ENCODE peak calls at places on chromosome 19, in nine cellular contexts. H is IMR-90, G is ovary, X is uterus, D is K562, Y is lower leg skin, S is prostate gland, B is testis, F is sigmoid colon. N is an unnamed sample.

GRCh38 chr19:45494261-45494916 is 2.5 kb downstream of the RTN2 start:
- DNase-seq in H (no peak), B (no peak), F (no peak), Y (no peak), D (no peak), G (no peak), S (no peak), X (no peak), N (no peak)

GRCh38 chr19:36665832-36666231 is 805 bp downstream of the ZNF461 start:
- DNase-seq in G (no peak), F (no peak), X (no peak), S (no peak), D (no peak), H (no peak), B (no peak), Y (no peak), N (no peak)

GRCh38 chr19:19101540-19101939 is 36.7 kb downstream of the TMEM161A start:
- DNase-seq in X (no peak), B (no peak), H (no peak), F (no peak), G (no peak), S (no peak), D (no peak), Y (no peak), N (no peak)

GRCh38 chr19:3098515-3099346 is 4.6 kb downstream of the GNA11 start:
- DNase-seq in B (peak), X (peak), D (no peak), Y (peak), G (no peak), S (no peak), F (peak), H (peak), N (no peak)

GRCh38 chr19:39299832-39300231 is 3.6 kb downstream of the IFNL1 start:
- DNase-seq in G (no peak), F (no peak), B (no peak), H (no peak), Y (no peak), S (no peak), X (no peak), D (no peak), N (no peak)

GRCh38 chr19:51712461-51713081 is 11.2 kb downstream of the HAS1 start:
- DNase-seq in F (no peak), X (no peak), B (no peak), S (no peak), H (peak), G (no peak), Y (no peak), D (no peak), N (peak)

GRCh38 chr19:3452456-3453068 is 27.8 kb downstream of the SMIM24 start:
- DNase-seq in D (no peak), F (no peak), G (no peak), H (no peak), X (peak), Y (no peak), B (no peak), S (no peak), N (no peak)

GRCh38 chr19:14786421-14786851 is 8.1 kb upstream of the ADGRE2 start:
- DNase-seq in G (no peak), X (no peak), F (no peak), Y (peak), B (peak), S (peak), D (peak), H (no peak), N (peak)

GRCh38 chr19:31537136-31537535 is 187.9 kb upstream of the TSHZ3 start:
- DNase-seq in F (no peak), D (no peak), S (no peak), B (no peak), H (no peak), Y (peak), X (no peak), G (no peak), N (no peak)

GRCh38 chr19:33621811-33622504 is at the start of gene CHST8:
- DNase-seq in X (peak), H (no peak), G (peak), S (peak), B (peak), Y (no peak), D (peak), F (no peak), N (no peak)

GRCh38 chr19:15381864-15382263 is 2.3 kb upstream of the AKAP8 start:
- DNase-seq in F (no peak), G (no peak), X (no peak), S (no peak), D (no peak), B (no peak), H (no peak), Y (no peak), N (no peak)

GRCh38 chr19:46351241-46352041 is 4.6 kb downstream of the PPP5C start:
- DNase-seq in B (no peak), F (peak), H (peak), Y (no peak), D (no peak), S (peak), X (peak), G (no peak), N (peak)

GRCh38 chr19:20167020-20167644 is at the start of gene ZNF486:
- DNase-seq in H (peak), S (peak), D (peak), F (peak), B (peak), G (peak), X (peak), Y (peak), N (peak)

GRCh38 chr19:19087676-19088075 is 23.9 kb downstream of the SLC25A42 start:
- DNase-seq in D (no peak), H (no peak), B (no peak), X (no peak), G (no peak), S (no peak), F (no peak), Y (no peak), N (no peak)

GRCh38 chr19:41431426-41432386 is 4.5 kb upstream of the B3GNT8 start:
- DNase-seq in X (no peak), Y (no peak), D (no peak), G (no peak), H (peak), B (peak), F (no peak), S (no peak), N (no peak)

GRCh38 chr19:43765109-43765876 is 10.5 kb upstream of the SMG9 start:
- DNase-seq in X (peak), F (peak), H (peak), D (peak), G (no peak), S (no peak), Y (peak), B (no peak), N (peak)

GRCh38 chr19:40231544-40232424 is 5.3 kb upstream of the CCNP start:
- DNase-seq in X (no peak), Y (no peak), D (peak), H (no peak), G (no peak), F (no peak), S (no peak), B (no peak), N (peak)

GRCh38 chr19:7013678-7014077 is 7.6 kb downstream of the MBD3L2B start:
- DNase-seq in B (no peak), D (no peak), H (no peak), F (no peak), X (no peak), G (no peak), Y (no peak), S (no peak), N (no peak)

GRCh38 chr19:32809254-32809653 is 60.3 kb downstream of the SLC7A9 start:
- DNase-seq in Y (peak), S (peak), B (no peak), F (no peak), D (no peak), H (no peak), G (no peak), X (no peak), N (no peak)

GRCh38 chr19:58387338-58388174 is 487 bp downstream of the RPS5 start:
- DNase-seq in S (no peak), G (no peak), X (no peak), H (no peak), Y (no peak), D (no peak), F (no peak), B (no peak), N (no peak)

GRCh38 chr19:33641261-33641660 is 19.5 kb downstream of the CHST8 start:
- DNase-seq in F (no peak), G (no peak), H (no peak), X (no peak), D (no peak), S (no peak), B (no peak), Y (no peak), N (no peak)

GRCh38 chr19:32450217-32450616 is 44.6 kb downstream of the DPY19L3 start:
- DNase-seq in S (no peak), B (no peak), H (peak), D (no peak), F (no peak), Y (no peak), G (no peak), X (no peak), N (no peak)

GRCh38 chr19:6532244-6532999 is 1.6 kb downstream of the TNFSF9 start:
- DNase-seq in X (no peak), H (no peak), Y (no peak), F (no peak), D (peak), S (no peak), G (no peak), B (no peak), N (no peak)

GRCh38 chr19:54430306-54431254 is 15.3 kb downstream of the TTYH1 start:
- DNase-seq in H (no peak), B (peak), S (peak), Y (no peak), D (peak), G (no peak), F (no peak), X (no peak), N (no peak)

GRCh38 chr19:49853852-49854849 is 3.2 kb downstream of the PTOV1 start:
- DNase-seq in B (no peak), F (no peak), G (peak), D (no peak), H (no peak), Y (peak), S (no peak), X (no peak), N (no peak)

GRCh38 chr19:28514166-28514565 is 698.8 kb downstream of the UQCRFS1 start:
- DNase-seq in S (no peak), Y (no peak), X (no peak), F (no peak), D (no peak), H (no peak), G (no peak), B (no peak), N (no peak)

GRCh38 chr19:12943437-12944044 is 2.1 kb upstream of the RAD23A start:
- DNase-seq in F (no peak), D (no peak), X (no peak), H (no peak), Y (no peak), B (no peak), S (no peak), G (no peak), N (no peak)

GRCh38 chr19:21130097-21130775 is 11.6 kb upstream of the ZNF431 start:
- DNase-seq in X (no peak), F (no peak), H (no peak), D (no peak), Y (no peak), B (no peak), S (peak), G (no peak), N (no peak)

GRCh38 chr19:56692496-56692895 is 20.9 kb upstream of the ZNF835 start:
- DNase-seq in B (peak), S (no peak), Y (no peak), H (no peak), X (no peak), D (no peak), G (peak), F (no peak), N (no peak)

GRCh38 chr19:58204566-58204965 is 21.7 kb downstream of the ZNF274 start:
- DNase-seq in Y (no peak), G (no peak), D (no peak), B (no peak), H (no peak), S (no peak), F (no peak), X (no peak), N (no peak)

GRCh38 chr19:19482785-19483625 is 32.3 kb downstream of the TSSK6 start:
- DNase-seq in B (no peak), D (no peak), G (no peak), Y (no peak), X (no peak), H (peak), F (no peak), S (no peak), N (no peak)

GRCh38 chr19:46859637-46860124 is 1.1 kb upstream of the ARHGAP35 start:
- DNase-seq in D (peak), F (peak), Y (peak), X (peak), B (peak), S (no peak), G (peak), H (peak), N (no peak)

GRCh38 chr19:53792721-53793433 is 31.2 kb downstream of the NLRP12 start:
- DNase-seq in G (peak), B (peak), Y (peak), F (peak), X (peak), D (peak), S (peak), H (peak), N (peak)

GRCh38 chr19:8212212-8212611 is 3.0 kb downstream of the CERS4 start:
- DNase-seq in X (no peak), Y (no peak), S (no peak), G (no peak), B (no peak), H (no peak), F (no peak), D (no peak), N (no peak)

GRCh38 chr19:2586196-2586595 is 110.3 kb downstream of the GADD45B start:
- DNase-seq in B (no peak), S (no peak), H (no peak), D (no peak), X (no peak), F (peak), G (no peak), Y (no peak), N (no peak)

GRCh38 chr19:4705413-4706131 is 18.1 kb downstream of the DPP9 start:
- DNase-seq in X (no peak), D (no peak), G (peak), F (no peak), Y (no peak), H (no peak), S (no peak), B (no peak), N (no peak)

GRCh38 chr19:4704317-4704673 is 19.3 kb downstream of the DPP9 start:
- DNase-seq in F (no peak), H (no peak), S (no peak), G (no peak), Y (no peak), X (no peak), D (no peak), B (no peak), N (no peak)

GRCh38 chr19:4702764-4703163 is 20.9 kb downstream of the DPP9 start:
- DNase-seq in Y (no peak), S (no peak), X (no peak), G (no peak), H (no peak), F (no peak), D (no peak), B (no peak), N (no peak)

GRCh38 chr19:4701557-4701956 is 22.1 kb downstream of the DPP9 start:
- DNase-seq in H (no peak), G (no peak), D (no peak), X (no peak), B (no peak), Y (no peak), F (no peak), S (no peak), N (no peak)

GRCh38 chr19:4703671-4704316 is 19.8 kb downstream of the DPP9 start:
- DNase-seq in B (no peak), Y (no peak), H (no peak), X (no peak), D (no peak), F (no peak), S (no peak), G (no peak), N (no peak)
- TF ChIP-seq POLR2A in B (no peak), Y (no peak), H (no peak), X (no peak), D (no peak), F (no peak), S (no peak), G (no peak), N (no peak)

GRCh38 chr19:48644355-48644754 is 1.6 kb downstream of the CA11 start:
- DNase-seq in D (no peak), H (no peak), F (no peak), X (no peak), B (no peak), Y (no peak), S (no peak), G (no peak), N (no peak)

GRCh38 chr19:48646192-48646911 is 365 bp upstream of the CA11 start:
- DNase-seq in B (peak), F (peak), X (peak), H (peak), G (peak), Y (peak), S (peak), D (peak), N (peak)

GRCh38 chr19:48645652-48646191 is at the start of gene CA11:
- DNase-seq in H (no peak), F (no peak), B (no peak), D (no peak), X (no peak), S (no peak), Y (no peak), G (peak), N (no peak)

GRCh38 chr19:48646912-48647216 is 877 bp upstream of the CA11 start:
- DNase-seq in G (no peak), F (no peak), B (no peak), Y (no peak), H (no peak), X (no peak), S (no peak), D (no peak), N (no peak)

DNA sequence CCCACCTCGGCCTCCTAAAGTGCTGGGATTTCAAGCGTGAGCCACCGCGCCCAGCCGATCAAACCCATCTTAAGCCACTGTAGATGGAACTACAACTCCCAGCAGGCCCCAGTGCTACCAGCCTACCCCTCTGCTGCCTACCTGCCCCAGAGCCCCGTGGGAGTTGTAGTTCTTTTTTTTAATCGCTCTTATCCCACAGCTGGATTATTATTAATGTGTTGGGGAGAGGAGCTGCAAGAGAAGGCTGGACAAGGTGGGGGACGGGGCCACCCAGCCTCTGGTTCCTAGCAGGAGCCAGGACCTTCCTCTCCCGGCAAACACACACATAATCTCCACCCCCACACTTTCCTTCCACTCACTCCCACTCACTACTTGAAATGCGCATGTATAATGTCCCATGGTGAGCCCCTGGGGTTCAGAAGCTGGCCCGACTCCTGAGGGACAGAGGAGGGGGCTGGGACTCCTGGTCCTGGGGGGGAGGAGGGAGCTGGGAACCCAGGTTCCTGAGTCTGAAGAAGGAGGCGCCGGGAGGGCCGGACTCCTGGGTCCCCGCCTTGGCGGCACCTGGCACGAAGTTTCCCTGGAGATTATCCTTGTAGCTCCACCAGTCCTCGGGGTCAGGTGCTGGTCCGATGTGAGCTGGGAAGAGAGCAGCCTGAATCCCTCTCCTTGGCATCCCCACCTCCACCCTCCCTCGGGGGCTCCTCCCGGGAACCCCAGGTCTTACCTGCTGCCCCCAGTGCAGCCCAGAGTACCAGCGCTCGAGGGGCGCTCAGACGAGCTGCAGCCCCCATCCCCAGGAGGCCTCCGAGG is 942 bp downstream of the CA11 start:
- DNase-seq in S (peak), Y (peak), X (peak), D (peak), H (peak), G (peak), B (peak), F (peak), N (no peak)
- TF ChIP-seq POLR2A in S (peak), Y (no peak), X (peak), D (no peak), H (no peak), G (peak), B (no peak), F (no peak), N (no peak)

GRCh38 chr19:35457173-35457572 is 9.1 kb downstream of the FFAR2 start:
- DNase-seq in B (no peak), X (no peak), F (no peak), S (no peak), D (no peak), Y (no peak), G (no peak), H (no peak), N (no peak)
- TF ChIP-seq POLR2A in B (no peak), X (no peak), F (no peak), S (no peak), D (no peak), Y (no peak), G (no peak), H (no peak), N (no peak)

GRCh38 chr19:18006895-18007604 is 920 bp upstream of the ARRDC2 start:
- DNase-seq in B (peak), Y (peak), F (peak), G (peak), D (peak), H (peak), S (peak), X (peak), N (peak)

GRCh38 chr19:18007605-18007938 is 398 bp upstream of the ARRDC2 start:
- DNase-seq in Y (no peak), X (no peak), F (no peak), H (no peak), B (no peak), S (no peak), D (no peak), G (no peak), N (no peak)

GRCh38 chr19:18008814-18009213 is 844 bp downstream of the ARRDC2 start:
- DNase-seq in Y (no peak), X (no peak), F (no peak), S (no peak), B (no peak), G (no peak), D (peak), H (no peak), N (no peak)

GRCh38 chr19:18009412-18010066 is 1.6 kb downstream of the ARRDC2 start:
- DNase-seq in D (peak), H (peak), G (no peak), Y (no peak), X (no peak), F (no peak), B (no peak), S (no peak), N (peak)

DNA sequence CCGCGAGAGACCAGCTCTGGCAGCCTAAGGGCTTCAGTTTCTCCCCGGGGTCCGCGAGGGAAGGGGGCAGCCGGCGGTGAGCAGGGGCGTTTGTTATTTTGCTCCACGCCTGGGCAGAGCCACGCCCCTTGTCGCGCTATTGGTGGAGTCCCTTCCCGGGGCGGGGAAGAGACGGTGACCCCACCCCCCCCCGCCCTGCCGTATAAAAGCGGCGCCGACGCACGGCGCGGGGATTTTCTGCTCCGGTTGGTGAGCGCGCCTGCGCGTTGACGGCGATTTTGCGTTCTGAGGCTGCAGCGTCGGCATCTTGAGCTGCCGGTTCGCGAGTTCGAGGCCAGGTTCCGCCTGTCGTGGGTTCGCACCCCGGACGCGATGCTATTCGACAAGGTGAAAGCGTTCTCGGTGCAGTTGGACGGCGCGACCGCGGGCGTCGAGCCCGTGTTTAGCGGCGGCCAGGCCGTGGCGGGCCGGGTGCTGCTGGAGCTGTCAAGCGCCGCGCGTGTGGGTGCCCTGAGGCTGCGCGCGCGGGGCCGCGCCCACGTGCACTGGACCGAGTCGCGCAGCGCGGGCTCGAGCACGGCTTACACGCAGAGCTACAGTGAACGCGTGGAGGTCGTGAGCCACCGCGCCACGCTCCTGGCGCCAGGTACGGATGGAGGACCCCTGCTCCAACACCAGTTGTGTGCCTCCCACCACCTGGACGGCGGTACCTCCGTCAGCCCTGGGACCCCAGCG is at the start of gene ARRDC2:
- DNase-seq in Y (peak), B (peak), H (peak), X (peak), D (peak), F (peak), G (peak), S (peak), N (peak)
- TF ChIP-seq POLR2A in Y (no peak), B (peak), H (peak), X (peak), D (no peak), F (peak), G (no peak), S (peak), N (peak)